ENCODE peak calls at places on chromosome 7, in six cellular contexts. C is ovary, P is PC-9, N is HCT116, R is hepatocyte, K is left lung. A is an unnamed sample. For H3K4me1, the result is how much of the 10 kb centered on the place peaks cover.

GRCh38 chr7:69429817-69430501 is 168.3 kb upstream of the AUTS2 start:
- DNase-seq in P (no peak), N (no peak), C (peak), R (peak), K (peak), A (no peak)

GRCh38 chr7:96017877-96018276 is 245.5 kb downstream of the DYNC1I1 start:
- DNase-seq in P (no peak), N (no peak), K (no peak), C (no peak), R (peak), A (peak)

GRCh38 chr7:26170663-26171062 is 18.7 kb downstream of the NFE2L3 start:
- DNase-seq in N (no peak), P (no peak), C (no peak), R (no peak), K (no peak), A (no peak)

GRCh38 chr7:24964177-24964576 is 15.8 kb downstream of the OSBPL3 start:
- DNase-seq in C (no peak), N (no peak), P (no peak), R (no peak), K (no peak), A (no peak)

GRCh38 chr7:154767194-154767593 is 235.7 kb downstream of the PAXIP1 start:
- DNase-seq in R (no peak), C (no peak), K (no peak), P (no peak), N (no peak), A (no peak)

GRCh38 chr7:101917566-101917965 is 100.1 kb downstream of the CUX1 start:
- DNase-seq in R (no peak), K (no peak), N (no peak), P (no peak), C (peak), A (no peak)

GRCh38 chr7:33831389-33832118 is 73.8 kb upstream of the BMPER start:
- DNase-seq in R (no peak), C (no peak), P (no peak), N (no peak), K (no peak), A (no peak)

GRCh38 chr7:26291699-26292538 is at the start of gene SNX10:
- DNase-seq in N (peak), K (peak), R (peak), P (peak), C (peak), A (peak)

GRCh38 chr7:26441640-26442277 is 150.1 kb downstream of the SNX10 start:
- DNase-seq in R (no peak), N (no peak), P (no peak), C (no peak), K (no peak), A (no peak)

GRCh38 chr7:80392229-80393169 is 119.4 kb downstream of the GNAT3 start:
- DNase-seq in R (peak), P (no peak), K (no peak), C (no peak), N (peak), A (no peak)

GRCh38 chr7:105734233-105734632 is 142.2 kb downstream of the ATXN7L1 start:
- DNase-seq in N (no peak), K (no peak), C (no peak), P (peak), R (peak), A (no peak)

GRCh38 chr7:30928254-30928872 is 16.7 kb downstream of the AQP1 start:
- DNase-seq in P (no peak), C (peak), R (peak), N (no peak), K (no peak), A (no peak)

GRCh38 chr7:129748710-129749109 is 137.2 kb downstream of the NRF1 start:
- DNase-seq in P (no peak), R (no peak), N (no peak), C (no peak), K (no peak), A (no peak)

GRCh38 chr7:76165973-76166403 is 35.7 kb upstream of the SRRM3 start:
- DNase-seq in R (no peak), C (no peak), K (no peak), P (no peak), N (no peak), A (peak)

GRCh38 chr7:129089521-129090212 is 34.8 kb upstream of the TNPO3 start:
- DNase-seq in N (no peak), K (no peak), C (no peak), P (no peak), R (no peak), A (no peak)

GRCh38 chr7:46029111-46029704 is 108.1 kb upstream of the IGFBP3 start:
- DNase-seq in K (no peak), P (no peak), C (no peak), N (no peak), R (no peak), A (no peak)

GRCh38 chr7:152956006-152956405 is 196.5 kb downstream of the ACTR3B start:
- DNase-seq in K (no peak), N (no peak), R (no peak), C (no peak), P (no peak), A (no peak)
- TF ChIP-seq CTCF in K (no peak), N (no peak), R (no peak), C (no peak), P (no peak), A (no peak)

DNA sequence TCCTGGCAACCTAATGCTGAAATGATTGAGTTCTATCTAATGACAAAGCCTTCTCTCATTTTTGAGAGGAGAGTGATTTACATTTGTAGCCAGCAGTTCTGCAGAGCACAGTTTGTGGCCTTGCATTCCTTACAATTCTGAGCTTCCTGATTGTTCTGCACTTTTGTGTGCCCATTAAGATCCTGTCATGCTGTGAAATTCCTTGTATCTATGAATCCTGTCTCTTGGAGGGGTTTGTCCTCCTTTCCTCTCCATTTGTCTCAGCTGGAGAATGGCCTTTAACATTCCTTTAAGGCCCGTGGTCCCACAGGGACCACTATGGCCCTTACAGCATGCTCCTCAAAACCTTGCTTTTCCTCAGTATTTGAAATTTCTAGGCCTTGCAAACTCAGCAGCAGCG is 10.4 kb downstream of the KLHL7 start:
- DNase-seq in C (no peak), N (no peak), K (no peak), P (no peak), R (no peak), A (no peak)
- H3K4me1 ChIP-seq in C (under half), N (under half), K (under half), P (under half), R (under half), A (under half)

GRCh38 chr7:37363536-37364172 is 85.0 kb downstream of the ELMO1 start:
- DNase-seq in R (no peak), C (no peak), K (no peak), N (no peak), P (no peak), A (no peak)
- H3K27ac ChIP-seq in R (no peak), C (no peak), K (no peak), N (no peak), P (no peak), A (no peak)

GRCh38 chr7:88090671-88091070 is 129.2 kb downstream of the SRI start:
- DNase-seq in R (no peak), C (no peak), N (no peak), K (no peak), P (no peak), A (no peak)
- TF ChIP-seq CTCF in R (no peak), C (no peak), N (no peak), K (no peak), P (no peak), A (no peak)

GRCh38 chr7:50349399-50349798 is 44.9 kb downstream of the IKZF1 start:
- DNase-seq in N (no peak), C (no peak), P (no peak), K (no peak), R (no peak), A (no peak)
- H3K4me1 ChIP-seq in N (under half), C (under half), P (under half), K (under half), R (under half), A (under half)

GRCh38 chr7:139909379-139910050 is 80.5 kb downstream of the TBXAS1 start:
- DNase-seq in K (no peak), C (no peak), N (no peak), R (no peak), P (no peak), A (no peak)
- H3K27ac ChIP-seq in K (no peak), C (no peak), N (no peak), R (no peak), P (no peak), A (no peak)

DNA sequence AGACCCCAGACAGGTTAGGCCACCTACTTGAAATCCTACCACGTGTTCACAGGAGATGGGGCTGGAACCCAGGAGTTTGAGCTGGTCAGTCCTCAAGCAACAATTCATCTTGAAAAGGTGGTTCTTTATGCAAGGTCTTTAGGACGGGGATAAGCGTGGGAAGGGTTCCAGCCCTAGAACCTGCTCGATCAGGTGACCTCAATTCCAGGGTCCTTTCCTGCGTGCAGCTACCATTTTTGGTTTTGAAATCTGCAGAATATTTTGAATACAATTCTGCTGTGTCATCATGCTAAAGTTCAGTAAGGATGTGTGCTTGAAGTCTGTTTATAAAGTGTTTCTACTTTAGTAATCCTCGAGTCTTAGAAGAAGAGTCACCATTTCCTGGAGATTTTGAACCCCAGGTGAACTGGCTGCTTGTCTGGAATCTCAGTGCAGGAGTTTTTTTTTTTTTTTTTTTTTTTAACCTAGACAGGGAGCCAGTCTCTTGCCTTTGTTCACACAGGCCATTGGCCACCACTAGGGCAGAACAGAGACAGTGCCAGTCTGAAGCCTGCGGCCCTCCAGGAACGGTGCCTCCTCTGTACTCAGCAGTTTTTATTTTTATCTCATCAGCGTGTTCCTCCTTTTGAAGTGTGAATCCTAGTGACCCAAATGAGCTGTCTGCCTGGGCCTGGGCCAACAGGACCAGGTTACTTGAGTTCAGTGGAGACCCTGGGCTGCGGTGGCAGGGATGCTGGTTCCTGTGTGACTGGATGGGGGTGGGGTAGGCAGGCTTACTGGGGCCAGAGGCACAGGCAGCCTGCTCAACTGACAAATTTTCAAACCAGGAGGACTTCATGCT is 54.6 kb downstream of the EEPD1 start:
- DNase-seq in C (peak), K (peak), R (peak), N (no peak), P (peak), A (peak)
- TF ChIP-seq CTCF in C (no peak), K (no peak), R (no peak), N (no peak), P (peak), A (no peak)

GRCh38 chr7:131066635-131067034 is 261.0 kb upstream of the MKLN1 start:
- DNase-seq in C (no peak), P (no peak), R (no peak), N (no peak), K (no peak), A (no peak)
- H3K4me1 ChIP-seq in C (under half), P (under half), R (under half), N (under half), K (under half), A (under half)

GRCh38 chr7:42812779-42813178 is 99.1 kb downstream of the C7orf25 start:
- DNase-seq in C (no peak), R (no peak), N (no peak), K (no peak), P (no peak), A (no peak)
- H3K27ac ChIP-seq in C (no peak), R (no peak), N (no peak), K (no peak), P (no peak), A (no peak)

DNA sequence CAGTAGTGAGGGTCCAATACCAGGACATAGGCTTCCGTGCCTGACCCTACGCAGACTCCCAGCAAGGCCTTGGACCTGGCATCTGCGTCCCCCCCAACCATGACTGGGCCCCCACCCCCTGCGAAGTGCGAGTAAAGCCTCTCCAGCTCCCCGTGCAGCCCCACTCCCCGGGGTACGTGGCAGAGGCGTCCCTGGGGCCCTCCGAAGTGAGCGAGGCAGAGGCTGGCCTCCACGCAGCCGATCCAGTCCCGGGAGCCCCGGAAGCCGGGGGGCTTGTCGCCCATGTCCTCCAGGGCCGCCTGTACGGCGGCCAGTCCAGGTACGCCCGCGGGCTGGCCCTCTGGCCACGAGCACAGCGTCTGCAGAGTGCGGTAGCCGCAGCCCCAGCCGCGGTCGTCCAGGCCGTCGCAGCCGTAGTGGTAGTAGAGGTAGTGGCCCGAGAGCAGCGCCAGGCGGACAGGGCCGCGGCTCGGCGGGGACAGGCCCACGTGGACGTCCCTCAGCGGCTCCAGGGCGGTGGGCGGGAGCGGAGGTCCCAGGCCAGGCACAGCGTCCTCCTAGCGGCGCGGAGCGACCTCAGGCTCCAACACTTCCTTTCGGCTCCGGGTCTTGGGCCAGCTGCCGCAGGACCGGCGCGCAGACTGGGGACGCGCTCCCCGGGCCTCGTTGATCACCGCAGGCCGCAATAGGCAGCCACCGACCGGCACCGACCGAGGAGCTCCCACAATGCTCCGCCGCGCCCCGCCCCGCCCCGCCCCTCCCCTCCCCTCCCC is at the start of gene UFSP1:
- DNase-seq in C (no peak), K (no peak), N (peak), R (no peak), P (no peak), A (no peak)
- TF ChIP-seq CTCF in C (no peak), K (no peak), N (no peak), R (no peak), P (no peak), A (no peak)